ENCODE peak calls at places on chromosomes 16 and 17, in nine cellular contexts. W is AG04450, A is heart left ventricle, Z is fibroblast of mammary gland, P is AG10803, S is hepatocyte, C is left lung, R is left ventricle myocardium inferior, M is foreskin fibroblast. Q is an unnamed sample.

GRCh38 chr16:2471016-2471652 is at the start of gene NTN3:
- DNase-seq in W (no peak), A (peak), Z (no peak), P (no peak), S (peak), C (no peak), R (no peak), M (peak), Q (peak)

GRCh38 chr16:1296688-1297412 is 12.6 kb upstream of the UBE2I start:
- DNase-seq in W (no peak), A (no peak), Z (peak), P (peak), S (peak), C (no peak), R (no peak), M (peak), Q (no peak)

GRCh38 chr17:8707591-8708453 is 36.8 kb downstream of the CCDC42 start:
- DNase-seq in W (no peak), A (no peak), Z (peak), P (no peak), S (peak), C (no peak), R (no peak), M (no peak), Q (no peak)

GRCh38 chr16:88331989-88332920 is 50.5 kb upstream of the ZNF469 start:
- DNase-seq in W (peak), A (peak), Z (peak), P (peak), S (peak), C (peak), R (no peak), M (peak), Q (no peak)

GRCh38 chr16:85149776-85150175 is 37.5 kb upstream of the CIBAR2 start:
- DNase-seq in W (no peak), A (peak), Z (no peak), P (no peak), S (no peak), C (peak), R (peak), M (no peak), Q (no peak)

GRCh38 chr17:44559288-44560249 is 2.3 kb downstream of the FZD2 start:
- DNase-seq in W (no peak), A (no peak), Z (no peak), P (no peak), S (no peak), C (no peak), R (no peak), M (peak), Q (no peak)

GRCh38 chr17:41751288-41751687 is 16.8 kb upstream of the HAP1 start:
- DNase-seq in W (no peak), A (no peak), Z (no peak), P (no peak), S (no peak), C (no peak), R (no peak), M (no peak), Q (no peak)

GRCh38 chr16:12613131-12613991 is 190.3 kb downstream of the CPPED1 start:
- DNase-seq in W (no peak), A (no peak), Z (peak), P (peak), S (peak), C (no peak), R (no peak), M (peak), Q (no peak)

GRCh38 chr17:41416478-41416877 is 7.9 kb downstream of the KRT37 start:
- DNase-seq in W (no peak), A (no peak), Z (no peak), P (peak), S (no peak), C (no peak), R (no peak), M (no peak), Q (no peak)

GRCh38 chr17:81440511-81441244 is 45.4 kb downstream of the BAHCC1 start:
- DNase-seq in W (no peak), A (no peak), Z (no peak), P (no peak), S (peak), C (no peak), R (no peak), M (no peak), Q (no peak)

GRCh38 chr16:4319454-4319853 is 3.6 kb downstream of the GLIS2 start:
- DNase-seq in W (no peak), A (no peak), Z (peak), P (no peak), S (no peak), C (peak), R (no peak), M (peak), Q (no peak)

GRCh38 chr16:17392857-17393421 is 77.8 kb downstream of the XYLT1 start:
- DNase-seq in W (no peak), A (no peak), Z (no peak), P (no peak), S (no peak), C (no peak), R (no peak), M (no peak), Q (no peak)

GRCh38 chr17:66915204-66915611 is 49.3 kb upstream of the CACNG4 start:
- DNase-seq in W (no peak), A (no peak), Z (no peak), P (no peak), S (peak), C (no peak), R (no peak), M (no peak), Q (no peak)

GRCh38 chr16:79597775-79598174 is 2.8 kb downstream of the MAF start:
- DNase-seq in W (no peak), A (no peak), Z (no peak), P (no peak), S (no peak), C (no peak), R (no peak), M (peak), Q (no peak)

GRCh38 chr17:269616-270514 is 82.7 kb downstream of the RPH3AL start:
- DNase-seq in W (no peak), A (no peak), Z (no peak), P (no peak), S (no peak), C (peak), R (no peak), M (no peak), Q (no peak)

GRCh38 chr16:20944861-20945390 is 44.4 kb downstream of the LYRM1 start:
- DNase-seq in W (no peak), A (no peak), Z (peak), P (no peak), S (no peak), C (no peak), R (no peak), M (peak), Q (peak)

GRCh38 chr17:82914375-82914774 is 74.6 kb upstream of the ZNF750 start:
- DNase-seq in W (no peak), A (no peak), Z (peak), P (peak), S (no peak), C (peak), R (peak), M (peak), Q (no peak)

GRCh38 chr16:87832759-87833502 is 36.4 kb downstream of the SLC7A5 start:
- DNase-seq in W (no peak), A (no peak), Z (no peak), P (no peak), S (no peak), C (peak), R (no peak), M (no peak), Q (peak)

GRCh38 chr17:50396261-50397110 is 837 bp downstream of the LRRC59 start:
- DNase-seq in W (no peak), A (no peak), Z (peak), P (peak), S (peak), C (peak), R (no peak), M (peak), Q (no peak)

GRCh38 chr16:86517033-86517432 is 6.7 kb downstream of the FOXF1 start:
- DNase-seq in W (no peak), A (peak), Z (no peak), P (no peak), S (no peak), C (no peak), R (no peak), M (no peak), Q (no peak)

GRCh38 chr17:49523706-49524472 is 28.8 kb downstream of the NGFR start:
- DNase-seq in W (no peak), A (no peak), Z (peak), P (no peak), S (peak), C (no peak), R (no peak), M (no peak), Q (no peak)

GRCh38 chr17:69265873-69266272 is 37.2 kb upstream of the ABCA10 start:
- DNase-seq in W (no peak), A (no peak), Z (no peak), P (no peak), S (no peak), C (no peak), R (no peak), M (no peak), Q (no peak)

GRCh38 chr16:21563676-21564075 is 35.7 kb upstream of the METTL9 start:
- DNase-seq in W (no peak), A (no peak), Z (no peak), P (no peak), S (no peak), C (no peak), R (no peak), M (no peak), Q (no peak)

GRCh38 chr16:28165549-28166046 is 46.2 kb downstream of the XPO6 start:
- DNase-seq in W (no peak), A (no peak), Z (no peak), P (no peak), S (no peak), C (no peak), R (no peak), M (no peak), Q (no peak)

GRCh38 chr17:4582101-4582501 is 2.2 kb upstream of the SMTNL2 start:
- DNase-seq in W (no peak), A (no peak), Z (no peak), P (no peak), S (no peak), C (peak), R (no peak), M (no peak), Q (no peak)

GRCh38 chr17:82377924-82378740 is 6.6 kb downstream of the UTS2R start:
- DNase-seq in W (no peak), A (no peak), Z (no peak), P (no peak), S (no peak), C (peak), R (no peak), M (no peak), Q (no peak)

GRCh38 chr17:55641559-55642160 is 81.0 kb downstream of the TMEM100 start:
- DNase-seq in W (peak), A (peak), Z (peak), P (peak), S (peak), C (no peak), R (peak), M (peak), Q (peak)

GRCh38 chr17:376936-377863 is 24.6 kb upstream of the RPH3AL start:
- DNase-seq in W (no peak), A (peak), Z (peak), P (peak), S (no peak), C (no peak), R (peak), M (peak), Q (no peak)

GRCh38 chr16:58582971-58583765 is 46.5 kb downstream of the CNOT1 start:
- DNase-seq in W (no peak), A (no peak), Z (no peak), P (no peak), S (no peak), C (no peak), R (no peak), M (no peak), Q (no peak)

GRCh38 chr16:67833035-67833417 is 9.1 kb upstream of the THAP11 start:
- DNase-seq in W (no peak), A (peak), Z (peak), P (peak), S (no peak), C (no peak), R (no peak), M (peak), Q (no peak)

GRCh38 chr16:23365602-23366240 is 63.6 kb downstream of the SCNN1B start:
- DNase-seq in W (no peak), A (no peak), Z (no peak), P (no peak), S (no peak), C (no peak), R (no peak), M (no peak), Q (no peak)

GRCh38 chr16:74291577-74292208 is 4.9 kb upstream of the PSMD7 start:
- DNase-seq in W (no peak), A (no peak), Z (peak), P (peak), S (no peak), C (no peak), R (no peak), M (peak), Q (no peak)

GRCh38 chr17:13593757-13594156 is 8.0 kb downstream of the HS3ST3A1 start:
- DNase-seq in W (no peak), A (no peak), Z (peak), P (peak), S (no peak), C (no peak), R (no peak), M (peak), Q (no peak)

GRCh38 chr16:54921229-54921824 is 9.3 kb upstream of the IRX5 start:
- DNase-seq in W (no peak), A (no peak), Z (peak), P (peak), S (no peak), C (no peak), R (no peak), M (peak), Q (no peak)

GRCh38 chr17:10649031-10649430 is 8.1 kb downstream of the MYH3 start:
- DNase-seq in W (no peak), A (no peak), Z (peak), P (peak), S (no peak), C (no peak), R (no peak), M (peak), Q (no peak)

GRCh38 chr17:14797021-14797420 is 468.1 kb downstream of the PMP22 start:
- DNase-seq in W (no peak), A (no peak), Z (no peak), P (no peak), S (no peak), C (no peak), R (no peak), M (no peak), Q (no peak)

GRCh38 chr16:48317614-48318013 is 67.6 kb downstream of the SIAH1 start:
- DNase-seq in W (no peak), A (no peak), Z (peak), P (peak), S (no peak), C (no peak), R (no peak), M (peak), Q (peak)
- TF ChIP-seq CTCF in W (peak), A (no peak), Z (no peak), P (no peak), S (no peak), C (peak), R (no peak), M (no peak), Q (no peak)

DNA sequence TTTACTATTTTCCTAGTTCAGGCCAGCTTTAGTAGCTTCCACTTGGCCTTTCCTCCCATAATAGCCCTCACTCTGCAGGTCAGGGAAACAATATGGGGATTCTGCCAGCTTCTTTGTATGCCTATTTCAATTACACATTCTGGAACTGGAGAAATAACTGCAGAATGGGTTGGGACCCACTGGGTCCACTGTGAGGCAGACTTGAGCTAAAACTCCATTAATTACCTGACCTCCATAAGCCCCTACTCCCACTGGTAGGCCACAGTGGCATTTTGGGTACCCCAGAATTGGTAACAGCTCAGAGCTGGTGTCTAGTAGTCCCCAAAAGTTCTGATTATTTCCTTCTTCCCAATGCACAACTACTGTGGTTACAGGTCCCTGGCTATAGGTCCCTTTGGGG is 16.7 kb upstream of the TENT4B start:
- DNase-seq in W (no peak), A (no peak), Z (no peak), P (no peak), S (no peak), C (no peak), R (no peak), M (no peak), Q (no peak)
- TF ChIP-seq CTCF in W (no peak), A (no peak), Z (peak), P (peak), S (no peak), C (no peak), R (peak), M (no peak), Q (no peak)

GRCh38 chr17:1455291-1455747 is 713 bp downstream of the CRK start:
- DNase-seq in W (no peak), A (peak), Z (peak), P (peak), S (peak), C (peak), R (peak), M (peak), Q (no peak)
- TF ChIP-seq CTCF in W (peak), A (peak), Z (peak), P (peak), S (peak), C (peak), R (peak), M (peak), Q (peak)

GRCh38 chr17:47760409-47761140 is 27.5 kb downstream of the TBX21 start:
- DNase-seq in W (no peak), A (no peak), Z (no peak), P (no peak), S (no peak), C (no peak), R (no peak), M (no peak), Q (no peak)
- TF ChIP-seq CTCF in W (no peak), A (no peak), Z (no peak), P (no peak), S (no peak), C (no peak), R (no peak), M (no peak), Q (no peak)

GRCh38 chr16:66810391-66810790 is 9.0 kb upstream of the TERB1 start:
- DNase-seq in W (no peak), A (no peak), Z (no peak), P (no peak), S (no peak), C (no peak), R (no peak), M (no peak), Q (no peak)
- TF ChIP-seq CTCF in W (no peak), A (no peak), Z (no peak), P (no peak), S (no peak), C (no peak), R (no peak), M (no peak), Q (no peak)

Q was measured in CD14-positive monocyte.